ENCODE peak calls at places on chromosomes 6 and 20, in six cellular contexts. U is prostate gland, D is cardiac muscle cell, Z is mammary epithelial cell, L is transverse colon, A is MCF 10A. I is an unnamed sample.

GRCh38 chr6:4319992-4320683 is 184.8 kb upstream of the ECI2 start:
- DNase-seq in U (no peak), D (peak), Z (peak), L (no peak), A (peak), I (no peak)

GRCh38 chr20:50717312-50717711 is 14.1 kb upstream of the PARD6B start:
- DNase-seq in U (no peak), D (no peak), Z (no peak), L (no peak), A (no peak), I (no peak)

GRCh38 chr20:8473459-8473858 is 341.4 kb downstream of the PLCB1 start:
- DNase-seq in U (no peak), D (no peak), Z (no peak), L (no peak), A (no peak), I (no peak)

GRCh38 chr6:4350571-4351505 is 215.5 kb upstream of the ECI2 start:
- DNase-seq in U (no peak), D (peak), Z (peak), L (no peak), A (peak), I (no peak)

GRCh38 chr6:107115695-107116327 is 496 bp upstream of the BEND3 start:
- DNase-seq in U (peak), D (peak), Z (peak), L (peak), A (peak), I (peak)

GRCh38 chr20:52303281-52303950 is 111.8 kb upstream of the ZFP64 start:
- DNase-seq in U (no peak), D (no peak), Z (no peak), L (no peak), A (no peak), I (no peak)

GRCh38 chr6:98836025-98836961 is 1.9 kb downstream of the POU3F2 start:
- DNase-seq in U (no peak), D (no peak), Z (no peak), L (no peak), A (no peak), I (no peak)

GRCh38 chr6:152983637-152984386 is 971 bp upstream of the FBXO5 start:
- DNase-seq in U (peak), D (peak), Z (peak), L (peak), A (peak), I (peak)

GRCh38 chr6:14919038-14919437 is 326.8 kb upstream of the JARID2 start:
- DNase-seq in U (no peak), D (no peak), Z (no peak), L (no peak), A (no peak), I (no peak)

GRCh38 chr20:57346477-57346876 is 4.6 kb upstream of the RAE1 start:
- DNase-seq in U (peak), D (peak), Z (peak), L (peak), A (peak), I (peak)

GRCh38 chr20:52411611-52412010 is 220.0 kb upstream of the ZFP64 start:
- DNase-seq in U (no peak), D (no peak), Z (no peak), L (no peak), A (no peak), I (no peak)

GRCh38 chr6:52454556-52454955 is 34.4 kb downstream of the EFHC1 start:
- DNase-seq in U (no peak), D (peak), Z (peak), L (no peak), A (peak), I (no peak)

GRCh38 chr6:13295576-13295975 is 32.8 kb downstream of the TBC1D7 start:
- DNase-seq in U (no peak), D (no peak), Z (no peak), L (no peak), A (no peak), I (no peak)

GRCh38 chr6:136989591-136990578 is 54.9 kb downstream of the IL20RA start:
- DNase-seq in U (no peak), D (no peak), Z (no peak), L (peak), A (no peak), I (peak)

GRCh38 chr6:8627085-8627861 is 191.9 kb upstream of the SLC35B3 start:
- DNase-seq in U (peak), D (peak), Z (peak), L (no peak), A (peak), I (no peak)

GRCh38 chr6:30264731-30265130 is 51.5 kb upstream of the TRIM26 start:
- DNase-seq in U (no peak), D (no peak), Z (no peak), L (no peak), A (no peak), I (no peak)

GRCh38 chr6:128515550-128516513 is 4.6 kb downstream of the PTPRK start:
- DNase-seq in U (no peak), D (peak), Z (no peak), L (no peak), A (peak), I (no peak)

GRCh38 chr20:63531686-63532448 is 5.3 kb downstream of the PTK6 start:
- DNase-seq in U (no peak), D (no peak), Z (no peak), L (no peak), A (no peak), I (no peak)

GRCh38 chr6:148521586-148521985 is 178.9 kb downstream of the SASH1 start:
- DNase-seq in U (no peak), D (no peak), Z (peak), L (no peak), A (peak), I (no peak)

GRCh38 chr6:12096342-12096741 is 84.2 kb downstream of the HIVEP1 start:
- DNase-seq in U (no peak), D (no peak), Z (no peak), L (no peak), A (no peak), I (no peak)

GRCh38 chr6:3217286-3217685 is 10.2 kb downstream of the TUBB2B start:
- DNase-seq in U (no peak), D (no peak), Z (no peak), L (no peak), A (no peak), I (no peak)

GRCh38 chr6:139905404-139906052 is 531.1 kb upstream of the CITED2 start:
- DNase-seq in U (no peak), D (no peak), Z (no peak), L (no peak), A (no peak), I (no peak)
- TF ChIP-seq CTCF in U (no peak), D (no peak), Z (no peak), L (no peak), A (no peak), I (no peak)

GRCh38 chr6:111171577-111172400 is 84.5 kb downstream of the SLC16A10 start:
- DNase-seq in U (no peak), D (no peak), Z (peak), L (no peak), A (no peak), I (no peak)

GRCh38 chr6:111175135-111175534 is 87.8 kb downstream of the SLC16A10 start:
- DNase-seq in U (no peak), D (no peak), Z (no peak), L (no peak), A (no peak), I (no peak)

GRCh38 chr6:111173946-111174345 is 86.6 kb downstream of the SLC16A10 start:
- DNase-seq in U (no peak), D (no peak), Z (no peak), L (no peak), A (no peak), I (no peak)

GRCh38 chr6:111172563-111172962 is 85.3 kb downstream of the SLC16A10 start:
- DNase-seq in U (no peak), D (no peak), Z (no peak), L (no peak), A (no peak), I (no peak)

GRCh38 chr6:111173341-111173740 is 86.0 kb downstream of the SLC16A10 start:
- DNase-seq in U (no peak), D (no peak), Z (peak), L (no peak), A (peak), I (no peak)
- TF ChIP-seq CTCF in U (no peak), D (no peak), Z (no peak), L (no peak), A (no peak), I (no peak)

GRCh38 chr6:16275230-16275574 is 36.8 kb downstream of the GMPR start:
- DNase-seq in U (no peak), D (no peak), Z (no peak), L (no peak), A (no peak), I (no peak)

GRCh38 chr6:16278048-16278724 is 39.8 kb downstream of the GMPR start:
- DNase-seq in U (no peak), D (no peak), Z (peak), L (no peak), A (peak), I (no peak)

GRCh38 chr6:16274519-16275229 is 36.3 kb downstream of the GMPR start:
- DNase-seq in U (no peak), D (no peak), Z (no peak), L (no peak), A (no peak), I (no peak)

GRCh38 chr6:16278750-16279149 is 40.4 kb downstream of the GMPR start:
- DNase-seq in U (no peak), D (no peak), Z (no peak), L (no peak), A (no peak), I (no peak)

DNA sequence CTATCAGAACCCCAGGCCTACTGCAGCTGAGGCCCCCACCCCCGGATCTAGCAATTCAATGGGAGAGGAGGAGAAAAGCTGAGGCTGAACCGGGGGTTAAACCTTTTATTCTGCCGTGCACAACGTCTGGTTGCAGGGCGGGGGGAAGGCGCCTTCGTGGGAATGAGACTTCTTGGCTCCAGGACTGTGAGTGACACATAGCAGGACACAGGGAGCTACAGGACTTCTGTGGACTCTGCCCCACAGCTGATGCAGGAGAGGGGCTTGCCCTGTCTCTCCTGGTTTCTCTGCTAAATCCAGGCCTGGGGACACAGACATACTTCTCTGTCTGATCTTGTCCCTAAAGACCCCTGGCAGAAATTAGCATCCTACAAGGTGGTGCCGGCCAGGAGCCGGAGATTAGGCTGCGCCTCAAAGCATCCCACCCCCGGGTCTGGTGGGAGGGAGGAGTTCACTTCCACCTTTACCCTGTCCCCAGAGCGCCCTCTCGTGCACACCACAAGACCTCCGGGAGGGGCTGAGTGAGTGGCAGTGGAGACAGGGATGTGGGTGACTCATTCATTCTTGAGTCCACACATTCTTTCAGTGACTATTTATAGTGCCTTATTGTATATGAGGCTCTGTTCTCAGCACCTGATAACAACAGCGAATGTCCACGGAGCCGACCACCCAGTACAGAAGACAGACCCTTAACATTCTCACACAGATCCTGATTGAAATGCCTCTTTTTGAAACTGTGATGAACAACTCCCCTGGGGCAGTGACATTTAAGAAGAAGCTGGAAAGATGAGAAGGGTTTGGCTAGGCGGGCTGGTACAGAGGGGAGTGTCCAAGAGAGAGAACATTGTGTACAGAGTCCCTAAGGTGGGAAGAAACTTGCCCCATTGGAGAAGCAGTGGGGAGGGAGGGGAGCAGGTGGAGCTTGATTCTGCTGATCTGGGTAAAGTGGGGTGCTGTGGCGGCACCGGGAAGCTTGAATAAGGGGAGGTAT is 38.9 kb downstream of the GMPR start:
- DNase-seq in U (peak), D (peak), Z (peak), L (peak), A (peak), I (peak)
- TF ChIP-seq CTCF in U (peak), D (peak), Z (peak), L (peak), A (peak), I (peak)

DNA sequence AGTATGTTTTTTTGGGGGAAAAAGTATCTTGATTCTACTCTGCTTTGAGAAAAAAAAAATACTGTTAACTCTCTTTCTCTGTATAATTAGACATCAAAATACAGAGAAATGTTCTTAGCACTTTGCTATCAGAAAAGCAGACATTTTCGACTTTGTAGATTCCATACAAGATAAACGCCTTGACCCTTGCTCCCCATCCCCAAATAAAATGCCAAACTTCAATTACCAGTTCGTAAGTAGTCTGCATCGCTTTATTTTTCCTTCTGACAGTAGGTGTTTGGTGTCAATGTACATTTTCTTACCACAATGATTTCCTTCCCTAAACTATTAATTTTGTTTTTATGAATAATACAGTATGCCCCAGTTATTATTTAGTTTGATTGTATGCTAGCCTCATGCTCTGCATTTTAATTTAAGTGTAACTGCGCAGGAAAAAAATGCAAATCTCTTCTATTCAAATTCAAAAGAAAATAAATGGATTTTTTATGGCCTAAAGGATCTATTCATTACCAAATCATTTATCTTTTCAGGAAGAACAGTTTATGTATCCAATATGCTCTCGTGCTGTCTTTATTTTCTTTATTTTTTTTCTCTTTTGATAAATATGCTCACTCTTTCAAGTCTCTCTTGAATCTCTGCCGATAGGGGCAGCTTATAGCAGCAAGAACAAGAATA is 84.8 kb upstream of the ZNF217 start:
- DNase-seq in U (no peak), D (peak), Z (no peak), L (no peak), A (no peak), I (no peak)
- TF ChIP-seq CTCF in U (no peak), D (peak), Z (no peak), L (no peak), A (no peak), I (no peak)

DNA sequence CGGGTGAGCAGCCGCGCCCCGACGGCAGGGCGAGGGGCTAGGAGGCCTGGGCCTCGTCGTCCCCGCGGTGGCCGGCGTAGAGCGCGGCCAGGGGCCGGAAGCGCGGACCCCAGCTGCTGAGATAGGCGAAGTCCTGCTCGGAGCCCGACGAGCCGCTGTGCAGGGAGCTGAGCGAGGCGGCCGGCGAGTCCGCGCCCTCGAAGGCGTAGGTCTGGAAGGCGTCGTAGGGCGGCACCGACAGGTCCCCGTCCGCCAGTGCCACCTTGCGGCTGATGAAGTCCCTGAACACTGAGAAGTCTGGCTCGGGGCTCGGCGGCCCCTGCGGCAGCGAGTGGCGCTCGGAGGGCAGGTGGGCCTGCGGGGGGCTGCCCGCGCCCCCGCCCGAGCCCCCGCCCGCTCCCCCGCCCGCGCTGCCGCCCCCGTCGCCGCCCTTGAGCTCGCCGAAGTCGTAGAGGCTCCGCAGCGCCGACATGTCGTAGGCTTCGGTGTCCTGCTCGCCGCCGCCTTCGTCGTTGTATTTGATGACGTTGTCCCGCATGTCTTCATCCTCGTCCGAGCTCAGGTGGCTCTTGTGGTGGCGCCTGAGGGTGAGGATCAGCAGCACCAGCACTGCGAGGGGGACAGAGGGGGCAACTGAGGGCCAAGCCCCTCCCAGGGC is 56.5 kb downstream of the CD40 start:
- DNase-seq in U (peak), D (peak), Z (peak), L (peak), A (peak), I (peak)
- TF ChIP-seq CTCF in U (peak), D (peak), Z (peak), L (peak), A (peak), I (peak)

GRCh38 chr20:3671986-3672863 is 9.0 kb upstream of the GFRA4 start:
- DNase-seq in U (no peak), D (no peak), Z (no peak), L (no peak), A (no peak), I (no peak)
- TF ChIP-seq CTCF in U (no peak), D (no peak), Z (no peak), L (no peak), A (no peak), I (no peak)

GRCh38 chr20:23152902-23153301 is 66.8 kb upstream of the CD93 start:
- DNase-seq in U (no peak), D (no peak), Z (no peak), L (no peak), A (no peak), I (no peak)

GRCh38 chr20:23151008-23151703 is 65.0 kb upstream of the CD93 start:
- DNase-seq in U (no peak), D (no peak), Z (no peak), L (no peak), A (no peak), I (no peak)

GRCh38 chr20:23150304-23151007 is 64.3 kb upstream of the CD93 start:
- DNase-seq in U (no peak), D (no peak), Z (no peak), L (no peak), A (no peak), I (no peak)

GRCh38 chr20:23152308-23152892 is 66.3 kb upstream of the CD93 start:
- DNase-seq in U (no peak), D (peak), Z (no peak), L (peak), A (no peak), I (no peak)

GRCh38 chr20:23151885-23152284 is 65.8 kb upstream of the CD93 start:
- DNase-seq in U (no peak), D (no peak), Z (no peak), L (no peak), A (no peak), I (no peak)
- TF ChIP-seq CTCF in U (no peak), D (no peak), Z (no peak), L (no peak), A (no peak), I (no peak)

I was measured in endothelial cell.